ENCODE peak calls at places on chromosomes 12 and 14, in eight cellular contexts. B is AG08396, Y is IMR-90, M is AG20443, D is AG04450, C is AG09309, X is GM19239, W is astrocyte of the cerebellum. V is an unnamed sample.

GRCh38 chr14:61642246-61642982 is 52.9 kb upstream of the HIF1A start:
- DNase-seq in B (no peak), W (no peak), Y (peak; percentile 68), M (peak; percentile 61), D (no peak), X (no peak), C (no peak), V (no peak)

GRCh38 chr12:123075591-123076171 is 75.2 kb downstream of the PITPNM2 start:
- DNase-seq in X (peak; percentile 60), W (no peak), C (no peak), Y (no peak), M (no peak), B (no peak), D (no peak), V (peak; percentile 59)

GRCh38 chr12:124030510-124030909 is 57.5 kb downstream of the ZNF664 start:
- DNase-seq in B (peak; percentile 38), C (no peak), Y (peak; percentile 88), X (no peak), M (peak; percentile 88), W (peak; percentile 26), D (no peak), V (no peak)

GRCh38 chr12:109716512-109717389 is 3.1 kb downstream of the FAM222A start:
- DNase-seq in C (no peak), M (peak; percentile 58), W (no peak), D (no peak), Y (peak; percentile 12), X (no peak), B (peak; percentile 36), V (no peak)

GRCh38 chr12:48988030-48988649 is 10.0 kb downstream of the WNT1 start:
- DNase-seq in M (peak; percentile 79), C (no peak), Y (peak; percentile 37), D (no peak), X (no peak), W (no peak), B (peak; percentile 82), V (peak; percentile 78)

GRCh38 chr12:123398177-123398916 is 14.4 kb downstream of the KMT5A start:
- DNase-seq in M (peak; percentile 94), D (no peak), X (no peak), Y (peak; percentile 37), B (peak; percentile 93), C (peak; percentile 55), W (peak; percentile 72), V (no peak)

GRCh38 chr12:113347-113746 is 46.8 kb downstream of the IQSEC3 start:
- DNase-seq in B (no peak), W (no peak), Y (peak; percentile 12), D (no peak), X (no peak), C (no peak), M (no peak), V (no peak)

GRCh38 chr12:28498850-28499249 is 308.6 kb downstream of the CCDC91 start:
- DNase-seq in M (no peak), C (no peak), Y (no peak), W (no peak), B (no peak), X (no peak), D (no peak), V (no peak)

GRCh38 chr14:76761198-76761848 is at the start of gene VASH1:
- DNase-seq in M (peak; percentile 95), B (peak; percentile 95), D (peak; percentile 29), W (peak; percentile 13), X (peak; percentile 93), C (peak; percentile 13), Y (peak; percentile 76), V (peak; percentile 80)

GRCh38 chr14:89773644-89774316 is 180.8 kb downstream of the EFCAB11 start:
- DNase-seq in D (no peak), W (no peak), X (peak; percentile 67), M (no peak), Y (peak; percentile 47), C (no peak), B (no peak), V (peak; percentile 82)

GRCh38 chr14:54125109-54125508 is 168.5 kb upstream of the BMP4 start:
- DNase-seq in W (no peak), Y (no peak), C (no peak), D (no peak), X (no peak), B (no peak), M (no peak), V (no peak)

GRCh38 chr12:99200711-99201384 is 446.7 kb upstream of the GARIN6 start:
- DNase-seq in B (no peak), C (no peak), D (no peak), M (no peak), X (no peak), W (no peak), Y (no peak), V (no peak)

GRCh38 chr12:2083008-2083407 is 30.2 kb downstream of the CACNA1C start:
- DNase-seq in B (no peak), M (no peak), D (no peak), X (no peak), C (no peak), Y (peak; percentile 43), W (no peak), V (no peak)

GRCh38 chr14:21768116-21768874 is 94.7 kb upstream of the OR4E1 start:
- DNase-seq in D (no peak), W (no peak), B (peak; percentile 15), M (no peak), C (no peak), Y (peak; percentile 1), X (peak; percentile 5), V (no peak)

GRCh38 chr12:14668591-14668990 is 27.8 kb downstream of the GUCY2C start:
- DNase-seq in C (no peak), W (no peak), B (no peak), M (no peak), D (no peak), Y (no peak), X (no peak), V (no peak)

GRCh38 chr12:24750263-24750662 is 198.6 kb downstream of the BCAT1 start:
- DNase-seq in B (no peak), M (no peak), D (no peak), W (no peak), Y (no peak), C (no peak), X (no peak), V (no peak)

GRCh38 chr12:131102991-131103609 is 149.4 kb downstream of the ADGRD1 start:
- DNase-seq in C (no peak), Y (no peak), B (no peak), X (no peak), D (no peak), M (no peak), W (no peak), V (no peak)

GRCh38 chr12:55659486-55660385 is 23.0 kb downstream of the OR10P1 start:
- DNase-seq in W (no peak), X (no peak), D (no peak), B (peak; percentile 18), M (peak; percentile 23), C (peak; percentile 14), Y (peak; percentile 9), V (no peak)

GRCh38 chr12:132560421-132560830 is 50.0 kb downstream of the LRCOL1 start:
- DNase-seq in M (peak; percentile 35), C (no peak), X (peak; percentile 63), W (no peak), B (peak; percentile 55), D (no peak), Y (no peak), V (no peak)

GRCh38 chr12:82838827-82839226 is 152.1 kb downstream of the TMTC2 start:
- DNase-seq in C (no peak), X (no peak), W (no peak), M (no peak), Y (no peak), D (no peak), B (no peak), V (no peak)

GRCh38 chr12:30989754-30990153 is 63.2 kb downstream of the TSPAN11 start:
- DNase-seq in M (peak; percentile 41), Y (no peak), C (no peak), D (no peak), W (no peak), X (no peak), B (no peak), V (no peak)

GRCh38 chr14:53956427-53957201 is at the start of gene BMP4:
- DNase-seq in X (no peak), B (peak; percentile 68), C (no peak), M (no peak), Y (peak; percentile 30), W (peak; percentile 36), D (no peak), V (peak; percentile 75)

GRCh38 chr12:91538418-91538817 is 355.8 kb upstream of the DCN start:
- DNase-seq in Y (no peak), D (no peak), W (no peak), M (no peak), C (no peak), X (no peak), B (no peak), V (no peak)

GRCh38 chr12:43072431-43072830 is 479.6 kb downstream of the ADAMTS20 start:
- DNase-seq in M (no peak), W (no peak), X (no peak), Y (no peak), D (no peak), C (no peak), B (no peak), V (no peak)

GRCh38 chr12:64882687-64883086 is 58.2 kb downstream of the TBC1D30 start:
- DNase-seq in B (no peak), W (no peak), D (no peak), M (no peak), C (no peak), X (no peak), Y (no peak), V (no peak)

GRCh38 chr14:50924848-50925247 is 19.4 kb downstream of the PYGL start:
- DNase-seq in M (no peak), X (no peak), W (no peak), Y (no peak), C (no peak), D (no peak), B (no peak), V (no peak)

GRCh38 chr14:81125536-81125935 is 95.2 kb downstream of the GTF2A1 start:
- DNase-seq in D (no peak), C (no peak), X (no peak), W (no peak), B (no peak), Y (no peak), M (no peak), V (no peak)

GRCh38 chr12:132502149-132502881 is 12.4 kb downstream of the FBRSL1 start:
- DNase-seq in M (no peak), C (no peak), W (no peak), Y (no peak), B (no peak), X (no peak), D (no peak), V (no peak)

GRCh38 chr14:105097797-105098127 is 32.5 kb upstream of the GPR132 start:
- DNase-seq in X (no peak), D (no peak), B (no peak), M (no peak), W (no peak), Y (no peak), C (no peak), V (no peak)

GRCh38 chr14:20602583-20602982 is 11.4 kb upstream of the RNASE12 start:
- DNase-seq in D (no peak), X (no peak), M (no peak), Y (no peak), C (no peak), W (no peak), B (no peak), V (no peak)

GRCh38 chr14:71290960-71291466 is 383.8 kb downstream of the PCNX1 start:
- DNase-seq in C (peak; percentile 32), M (peak; percentile 59), B (peak; percentile 40), D (peak; percentile 52), X (peak; percentile 27), W (peak; percentile 65), Y (peak; percentile 93), V (no peak)

V was measured in lower lobe of right lung.